ENCODE peak calls at places on chromosomes 1 and 21, in ten cellular contexts. U is lower lobe of right lung; K is right lobe of liver; D is PC-3; M is cardiac muscle cell; C is upper lobe of right lung; N is naive thymus-derived CD4-positive, alpha-beta T cell; G is transverse colon; B is uterus; Z is fibroblast of lung. Q is an unnamed sample.

GRCh38 chr1:28928306-28928987 is 14.1 kb downstream of the EPB41 start:
- DNase-seq in M (no peak), Z (no peak), B (no peak), C (no peak), N (no peak), G (no peak), U (no peak), D (no peak), K (no peak), Q (no peak)

GRCh38 chr1:40939320-40940059 is 40.0 kb upstream of the CTPS1 start:
- DNase-seq in G (peak; percentile 17), B (peak; percentile 32), C (no peak), N (no peak), D (no peak), K (peak; percentile 59), U (no peak), Z (peak; percentile 84), M (peak; percentile 87), Q (peak; percentile 52)

GRCh38 chr1:209302777-209303642 is 280.5 kb upstream of the CAMK1G start:
- DNase-seq in M (no peak), Z (no peak), K (no peak), D (peak; percentile 35), B (no peak), U (no peak), N (no peak), C (no peak), G (no peak), Q (no peak)

GRCh38 chr1:172588296-172589291 is 55.6 kb downstream of the SUCO start:
- DNase-seq in N (no peak), B (no peak), U (no peak), G (no peak), C (no peak), Z (peak; percentile 86), M (peak; percentile 89), D (peak; percentile 100), K (peak; percentile 5), Q (peak; percentile 77)

GRCh38 chr1:186781731-186782130 is 47.0 kb upstream of the PLA2G4A start:
- DNase-seq in K (no peak), D (no peak), C (no peak), Z (no peak), G (no peak), M (peak; percentile 46), B (peak; percentile 52), N (no peak), U (no peak), Q (no peak)

GRCh38 chr1:227728059-227728891 is 6.8 kb downstream of the JMJD4 start:
- DNase-seq in B (peak; percentile 73), N (peak; percentile 39), Z (peak; percentile 31), G (peak; percentile 91), C (peak; percentile 92), D (peak; percentile 98), U (peak; percentile 85), K (peak; percentile 93), M (peak; percentile 63), Q (peak; percentile 88)

GRCh38 chr1:1291611-1292441 is 11.6 kb downstream of the SCNN1D start:
- DNase-seq in Z (peak; percentile 59), B (peak; percentile 68), K (peak; percentile 77), M (peak; percentile 72), U (peak; percentile 78), G (peak; percentile 85), C (peak; percentile 82), N (peak; percentile 64), D (peak; percentile 89), Q (peak; percentile 38)

GRCh38 chr1:204154525-204155255 is 2.8 kb upstream of the ETNK2 start:
- DNase-seq in N (no peak), M (no peak), B (no peak), D (no peak), K (no peak), G (no peak), U (peak; percentile 34), C (no peak), Z (no peak), Q (no peak)

GRCh38 chr1:170670751-170671628 is 7.1 kb downstream of the PRRX1 start:
- DNase-seq in B (peak; percentile 86), N (no peak), U (peak; percentile 58), C (peak; percentile 76), Z (peak; percentile 66), M (peak; percentile 78), G (peak; percentile 65), K (no peak), D (no peak), Q (peak; percentile 54)

GRCh38 chr1:18489417-18490143 is 8.8 kb downstream of the KLHDC7A start:
- DNase-seq in D (no peak), M (no peak), G (no peak), U (no peak), N (no peak), Z (no peak), C (no peak), K (no peak), B (no peak), Q (no peak)

GRCh38 chr1:66422804-66423203 is 111.1 kb upstream of the SGIP1 start:
- DNase-seq in N (no peak), M (no peak), G (no peak), B (no peak), K (peak; percentile 27), U (no peak), D (no peak), C (no peak), Z (no peak), Q (no peak)

GRCh38 chr1:42931911-42932422 is 26.7 kb downstream of the SLC2A1 start:
- DNase-seq in N (peak; percentile 80), Z (no peak), M (no peak), D (peak; percentile 69), U (peak; percentile 88), C (peak; percentile 92), G (peak; percentile 91), B (no peak), K (peak; percentile 58), Q (no peak)

GRCh38 chr1:12661606-12662219 is 17.8 kb downstream of the AADACL4 start:
- DNase-seq in C (no peak), D (no peak), N (no peak), K (no peak), Z (no peak), M (no peak), B (no peak), U (no peak), G (no peak), Q (no peak)

GRCh38 chr1:234778215-234779159 is 168.5 kb upstream of the IRF2BP2 start:
- DNase-seq in K (no peak), B (no peak), M (no peak), U (peak; percentile 68), Z (no peak), D (peak; percentile 6), N (peak; percentile 43), C (peak; percentile 68), G (no peak), Q (no peak)

GRCh38 chr1:23745515-23745914 is 2.2 kb downstream of the ELOA start:
- DNase-seq in B (no peak), K (no peak), U (no peak), G (no peak), M (peak; percentile 56), C (no peak), N (peak; percentile 30), Z (peak; percentile 58), D (peak; percentile 52), Q (no peak)
- H3K4me3 ChIP-seq in B (no peak overlapping the region), K (no peak overlapping the region), U (peak overlapping the region; percentile 93), G (peak overlapping the region; percentile 78), M (no peak overlapping the region), C (peak overlapping the region; percentile 79), N (no peak overlapping the region), Z (no peak overlapping the region), D (peak overlapping the region; percentile 88), Q (no peak overlapping the region)

DNA sequence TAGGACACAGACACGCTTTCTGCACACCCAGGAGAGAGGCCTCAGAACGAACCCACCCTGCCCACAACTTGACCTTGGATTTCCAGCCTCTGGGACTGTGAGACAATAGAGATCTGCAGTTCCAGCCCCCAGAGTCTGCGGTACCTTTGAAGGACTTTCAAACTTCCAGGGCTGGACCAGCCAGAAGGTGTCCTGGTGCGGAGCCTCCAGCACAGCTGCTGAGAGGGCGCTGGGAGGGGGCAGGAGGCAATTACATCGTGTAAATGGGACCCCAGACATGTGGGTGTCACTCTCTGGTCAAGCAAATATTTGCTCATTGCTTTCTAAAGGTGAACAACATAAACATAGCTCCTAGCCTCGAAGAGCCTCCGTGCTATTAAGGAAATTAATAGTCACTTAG is 58.7 kb upstream of the ACTRT2 start:
- DNase-seq in Z (no peak), K (peak; percentile 6), N (no peak), B (no peak), G (no peak), U (peak; percentile 14), C (peak; percentile 33), M (no peak), D (no peak), Q (no peak)
- H3K9me3 ChIP-seq in Z (no peaks in the 10 kb centered on the region), K (no peaks in the 10 kb centered on the region), N (peaks cover 7% of the 10 kb centered on the region), B (no peaks in the 10 kb centered on the region), G (peaks cover 9% of the 10 kb centered on the region), U (peaks cover 13% of the 10 kb centered on the region), C (no peaks in the 10 kb centered on the region), M (no peaks in the 10 kb centered on the region), D (peaks cover 8% of the 10 kb centered on the region), Q (peaks cover 9% of the 10 kb centered on the region)

DNA sequence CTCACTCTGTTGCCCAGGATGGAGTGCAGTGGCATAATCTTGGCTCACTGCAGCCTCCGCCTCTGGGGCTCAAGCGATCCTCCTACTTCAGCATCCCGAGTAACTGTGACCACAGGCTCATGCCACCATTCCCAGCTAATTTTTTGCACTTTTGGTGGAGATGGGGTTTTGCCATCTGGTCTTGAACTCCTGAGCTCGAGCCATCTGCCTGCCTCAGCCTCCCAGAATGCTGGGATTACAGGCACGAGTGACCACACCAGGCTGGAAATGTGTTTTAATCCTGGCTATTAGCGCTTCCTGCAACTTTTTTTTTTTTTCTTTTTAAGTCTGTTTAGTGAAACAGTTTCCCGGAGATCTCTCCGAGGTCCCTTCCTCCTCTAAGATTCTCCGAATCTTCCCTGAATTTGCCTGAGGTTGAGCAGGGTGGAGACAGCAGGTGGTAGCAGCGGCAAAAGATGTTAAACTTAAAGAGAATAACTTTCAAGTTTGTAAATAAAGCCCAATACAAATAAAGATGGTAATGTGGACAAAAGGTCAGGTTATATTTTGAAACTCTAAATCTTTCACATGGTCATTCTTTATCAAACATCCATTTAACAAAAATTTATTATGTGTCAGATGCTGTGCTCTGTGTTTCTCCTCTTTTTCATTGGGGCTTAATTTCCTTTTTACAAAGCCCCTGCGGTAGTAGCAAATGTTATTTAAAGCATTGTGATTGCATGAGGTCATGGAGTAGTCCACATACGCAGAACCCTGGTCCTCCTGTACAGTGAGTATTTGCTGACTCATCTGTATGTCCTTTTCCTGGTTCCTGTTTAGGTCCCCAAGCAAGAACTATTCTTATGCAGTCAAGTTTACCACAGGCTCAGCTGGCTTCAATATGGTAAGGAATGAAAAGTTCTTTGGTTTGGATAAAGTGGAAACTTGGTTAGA is 119.1 kb downstream of the ITSN1 start:
- DNase-seq in G (no peak), Z (peak; percentile 97), U (no peak), D (peak; percentile 93), K (no peak), M (peak; percentile 97), C (no peak), B (peak; percentile 23), N (no peak), Q (peak; percentile 75)
- H3K4me3 ChIP-seq in G (no peak overlapping the region), Z (no peak overlapping the region), U (no peak overlapping the region), D (peak overlapping the region; percentile 28), K (peak overlapping the region; percentile 5), M (no peak overlapping the region), C (peak overlapping the region; percentile 8), B (no peak overlapping the region), N (no peak overlapping the region), Q (peak overlapping the region; percentile 22)

DNA sequence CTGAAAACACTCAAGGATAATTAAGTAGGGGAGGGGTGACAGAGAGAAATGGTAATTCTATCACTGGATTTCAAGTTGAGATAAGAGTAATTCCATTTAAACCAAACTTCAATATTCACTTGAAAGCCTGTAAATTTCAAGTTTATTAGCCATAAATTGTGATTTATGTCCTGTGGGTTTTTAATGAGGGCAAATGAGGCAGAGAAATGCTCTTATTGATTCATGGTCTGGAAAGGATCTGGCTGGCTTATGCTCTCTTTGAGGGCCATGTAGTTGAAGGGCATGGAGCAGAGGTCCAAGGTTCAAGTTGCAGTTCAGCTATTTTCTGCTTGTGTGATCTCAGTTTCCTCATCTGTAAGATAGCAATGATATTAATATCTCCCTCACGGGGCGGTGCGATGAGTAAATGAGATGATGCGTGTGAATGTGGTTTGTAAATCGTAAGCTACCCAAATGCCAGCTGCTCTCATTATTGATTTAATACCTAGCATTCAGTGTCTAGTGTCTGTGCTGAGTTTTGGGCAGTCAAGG is 12.3 kb downstream of the OLFML3 start:
- DNase-seq in N (no peak), Z (no peak), K (no peak), G (no peak), B (no peak), C (no peak), M (no peak), D (no peak), U (no peak), Q (no peak)
- H3K9me3 ChIP-seq in N (peaks cover 25% of the 10 kb centered on the region), Z (no peaks in the 10 kb centered on the region), K (no peaks in the 10 kb centered on the region), G (peaks cover 17% of the 10 kb centered on the region), B (no peaks in the 10 kb centered on the region), C (no peaks in the 10 kb centered on the region), M (no peaks in the 10 kb centered on the region), D (peaks cover under 1% of the 10 kb centered on the region), U (peaks cover 15% of the 10 kb centered on the region), Q (peaks cover 11% of the 10 kb centered on the region)